ENCODE peak calls at places on chromosomes 5 and 9, in five cellular contexts. Q is GM23338, W is cerebellum, P is HTR-8/SVneo, N is sciatic nerve. R is an unnamed sample.

GRCh38 chr9:117341161-117341560 is 73.7 kb downstream of the ASTN2 start:
- DNase-seq in W (peak), Q (no peak), N (no peak), P (no peak), R (no peak)

GRCh38 chr5:104045987-104046386 is 483.4 kb upstream of the NUDT12 start:
- DNase-seq in N (no peak), P (no peak), W (no peak), Q (no peak), R (no peak)

GRCh38 chr5:134813827-134814226 is 31.9 kb upstream of the C5orf24 start:
- DNase-seq in W (no peak), N (no peak), Q (no peak), P (no peak), R (no peak)

GRCh38 chr9:36092509-36093215 is 43.9 kb upstream of the GLIPR2 start:
- DNase-seq in P (no peak), Q (peak), N (no peak), W (no peak), R (peak)

GRCh38 chr5:120447706-120448239 is 16.3 kb upstream of the PRR16 start:
- DNase-seq in W (no peak), Q (no peak), N (no peak), P (peak), R (no peak)

GRCh38 chr9:33147770-33148169 is 19.4 kb downstream of the B4GALT1 start:
- DNase-seq in W (no peak), Q (no peak), P (no peak), N (no peak), R (no peak)

GRCh38 chr9:77454668-77455067 is 193.5 kb downstream of the GNA14 start:
- DNase-seq in W (no peak), P (no peak), N (no peak), Q (no peak), R (no peak)

GRCh38 chr5:73097740-73098139 is 22.6 kb upstream of the TMEM171 start:
- DNase-seq in P (no peak), W (no peak), Q (no peak), N (no peak), R (no peak)

GRCh38 chr5:126003309-126003708 is 419.9 kb upstream of the GRAMD2B start:
- DNase-seq in N (peak), W (no peak), P (no peak), Q (no peak), R (no peak)

GRCh38 chr5:60333103-60333502 is 366.9 kb downstream of the DEPDC1B start:
- DNase-seq in P (peak), N (no peak), W (no peak), Q (no peak), R (no peak)

GRCh38 chr5:157464518-157465171 is 4.6 kb downstream of the NIPAL4 start:
- DNase-seq in P (peak), N (no peak), Q (peak), W (no peak), R (no peak)